ENCODE peak calls at places on chromosomes 3 and 15, in ten cellular contexts. L is putamen; W is H7; T is stimulated activated CD4-positive, alpha-beta T cell treated with anti-CD3 and anti-CD28 coated beads, Interleukin-15, amount 100 ng/mL, for 48 hours; A is cardiac fibroblast; B is T-helper 9 cell; Z is cortex of kidney; K is CD4-positive, alpha-beta memory T cell; I is skeletal muscle cell; F is T1000. S is an unnamed sample.

GRCh38 chr15:83733206-83733605 is 79.3 kb downstream of the ADAMTSL3 start:
- DNase-seq in I (peak), K (no peak), B (no peak), F (no peak), Z (no peak), W (no peak), A (peak), L (no peak), T (no peak), S (peak)

GRCh38 chr3:118557513-118557912 is 477.1 kb downstream of the IGSF11 start:
- DNase-seq in A (no peak), I (no peak), Z (no peak), F (no peak), K (no peak), T (no peak), B (no peak), W (no peak), L (no peak), S (no peak)

GRCh38 chr3:61452536-61452991 is 108.8 kb upstream of the PTPRG start:
- DNase-seq in A (peak), W (no peak), L (no peak), K (no peak), F (no peak), Z (no peak), T (no peak), B (no peak), I (no peak), S (peak)

GRCh38 chr3:12316721-12317351 is 28.0 kb downstream of the PPARG start:
- DNase-seq in L (no peak), B (no peak), F (no peak), I (no peak), Z (no peak), T (no peak), K (no peak), A (no peak), W (no peak), S (no peak)

GRCh38 chr3:170802164-170803151 is 67.5 kb downstream of the RPL22L1 start:
- DNase-seq in F (peak), T (no peak), K (no peak), W (no peak), Z (no peak), B (no peak), I (peak), L (no peak), A (peak), S (peak)

GRCh38 chr3:155702745-155703581 is 41.9 kb downstream of the PLCH1 start:
- DNase-seq in I (no peak), T (no peak), B (no peak), Z (no peak), W (no peak), A (no peak), L (no peak), K (no peak), F (no peak), S (no peak)

GRCh38 chr3:64351713-64352595 is 126.7 kb upstream of the PRICKLE2 start:
- DNase-seq in T (no peak), L (no peak), F (no peak), K (no peak), W (no peak), B (no peak), A (peak), Z (no peak), I (no peak), S (peak)

GRCh38 chr15:52466134-52466701 is 62.5 kb downstream of the MYO5A start:
- DNase-seq in A (no peak), B (no peak), K (peak), L (no peak), Z (no peak), F (no peak), T (peak), I (no peak), W (peak), S (no peak)

GRCh38 chr3:48018841-48019240 is 2.6 kb upstream of the MAP4 start:
- DNase-seq in B (no peak), L (no peak), F (no peak), Z (no peak), A (peak), W (no peak), K (no peak), T (no peak), I (peak), S (peak)

GRCh38 chr15:75900577-75900976 is 3.1 kb upstream of the FBXO22 start:
- DNase-seq in I (no peak), K (no peak), A (no peak), W (no peak), L (no peak), F (no peak), Z (no peak), B (no peak), T (no peak), S (no peak)

GRCh38 chr3:66473637-66474036 is 27.2 kb downstream of the LRIG1 start:
- DNase-seq in T (no peak), I (no peak), F (peak), Z (no peak), L (no peak), B (no peak), W (no peak), K (no peak), A (peak), S (peak)

GRCh38 chr15:84741151-84741550 is 7.2 kb upstream of the ZNF592 start:
- DNase-seq in B (no peak), I (no peak), Z (no peak), F (no peak), K (no peak), W (no peak), L (no peak), A (no peak), T (no peak), S (no peak)

GRCh38 chr3:146390006-146390772 is 79.2 kb downstream of the PLSCR2 start:
- DNase-seq in W (no peak), K (no peak), F (no peak), Z (no peak), L (no peak), B (no peak), T (no peak), A (peak), I (no peak), S (peak)

GRCh38 chr3:55704521-55704920 is 217.4 kb upstream of the WNT5A start:
- DNase-seq in K (no peak), T (no peak), Z (no peak), B (no peak), I (peak), W (no peak), L (no peak), A (no peak), F (no peak), S (no peak)

GRCh38 chr15:74754593-74755215 is 6.1 kb downstream of the CYP1A2 start:
- DNase-seq in B (no peak), L (no peak), I (no peak), W (no peak), K (no peak), T (no peak), A (no peak), Z (no peak), F (no peak), S (no peak)

GRCh38 chr15:97729270-97729669 is 231.2 kb upstream of the ARRDC4 start:
- DNase-seq in I (no peak), W (no peak), B (no peak), F (no peak), K (no peak), Z (no peak), A (no peak), T (no peak), L (no peak), S (no peak)

GRCh38 chr3:25863560-25863959 is 73.7 kb downstream of the OXSM start:
- DNase-seq in B (no peak), Z (no peak), L (no peak), F (no peak), T (no peak), I (no peak), W (no peak), A (no peak), K (no peak), S (no peak)

GRCh38 chr15:74768771-74769342 is 13.0 kb upstream of the CSK start:
- DNase-seq in F (no peak), B (peak), Z (no peak), W (peak), T (no peak), K (peak), A (peak), L (no peak), I (no peak), S (peak)

GRCh38 chr15:64193971-64194370 is 31.1 kb upstream of the PPIB start:
- DNase-seq in K (no peak), W (peak), L (no peak), T (no peak), I (no peak), Z (no peak), A (no peak), F (no peak), B (no peak), S (no peak)

GRCh38 chr3:50806806-50807205 is 132.1 kb downstream of the DOCK3 start:
- DNase-seq in L (no peak), B (no peak), T (no peak), K (no peak), Z (no peak), F (peak), W (no peak), I (no peak), A (no peak), S (no peak)

GRCh38 chr3:122343654-122344053 is 18.6 kb downstream of the CSTA start:
- DNase-seq in T (no peak), A (no peak), W (no peak), F (no peak), Z (no peak), I (no peak), L (no peak), B (no peak), K (no peak), S (no peak)

GRCh38 chr3:117059054-117059989 is 349.7 kb downstream of the TUSC7 start:
- DNase-seq in K (no peak), F (no peak), A (peak), Z (no peak), L (peak), W (no peak), I (no peak), B (no peak), T (no peak), S (peak)

S was measured in fibroblast of pulmonary artery.